ENCODE peak calls at places on chromosomes 3 and 15, in five cellular contexts. S, V, F, R and I are unnamed samples.

GRCh38 chr15:33994005-33994615 is 25.8 kb downstream of the CHRM5 start:
- DNase-seq in S (no peak), V (no peak), F (no peak), R (no peak), I (no peak)

GRCh38 chr15:40637221-40637745 is 43.2 kb downstream of the KNL1 start:
- DNase-seq in S (no peak), V (no peak), F (no peak), R (no peak), I (no peak)

GRCh38 chr3:189988322-189988721 is 132.4 kb downstream of the P3H2 start:
- DNase-seq in S (no peak), V (no peak), F (no peak), R (no peak), I (no peak)

GRCh38 chr3:78924711-78925110 is 843.1 kb downstream of the ROBO1 start:
- DNase-seq in S (no peak), V (no peak), F (no peak), R (no peak), I (no peak)

GRCh38 chr15:79970921-79971434 is at the start of gene BCL2A1:
- DNase-seq in S (no peak), V (no peak), F (no peak), R (peak), I (no peak)

GRCh38 chr3:42502429-42503250 is at the start of gene VIPR1:
- DNase-seq in S (peak), V (peak), F (peak), R (peak), I (peak)

GRCh38 chr3:128187495-128187894 is 34.2 kb downstream of the EEFSEC start:
- DNase-seq in S (no peak), V (no peak), F (no peak), R (no peak), I (no peak)

GRCh38 chr15:85625856-85626255 is 168.9 kb downstream of the KLHL25 start:
- DNase-seq in S (no peak), V (no peak), F (no peak), R (no peak), I (no peak)

GRCh38 chr15:40454904-40455391 is 14.2 kb downstream of the BAHD1 start:
- DNase-seq in S (no peak), V (no peak), F (no peak), R (no peak), I (no peak)

GRCh38 chr15:66151809-66152208 is 101.7 kb downstream of the MEGF11 start:
- DNase-seq in S (no peak), V (no peak), F (peak), R (no peak), I (peak)

GRCh38 chr3:179421500-179421899 is 29.8 kb downstream of the GNB4 start:
- DNase-seq in S (no peak), V (no peak), F (no peak), R (no peak), I (no peak)

GRCh38 chr3:29745237-29745870 is 464.5 kb downstream of the RBMS3 start:
- DNase-seq in S (no peak), V (no peak), F (no peak), R (no peak), I (no peak)

GRCh38 chr3:42526616-42527367 is 24.3 kb downstream of the VIPR1 start:
- DNase-seq in S (no peak), V (no peak), F (no peak), R (peak), I (no peak)

GRCh38 chr3:160981217-160981938 is 123.8 kb downstream of the B3GALNT1 start:
- DNase-seq in S (no peak), V (no peak), F (no peak), R (no peak), I (no peak)

GRCh38 chr3:13543251-13543650 is 5.7 kb upstream of the FBLN2 start:
- DNase-seq in S (no peak), V (no peak), F (no peak), R (no peak), I (no peak)

GRCh38 chr15:83605595-83605994 is 48.3 kb upstream of the ADAMTSL3 start:
- DNase-seq in S (no peak), V (no peak), F (no peak), R (no peak), I (no peak)

GRCh38 chr3:17939157-17939556 is 196.7 kb upstream of the TBC1D5 start:
- DNase-seq in S (no peak), V (no peak), F (no peak), R (no peak), I (no peak)

GRCh38 chr3:88149146-88149515 is 628 bp upstream of the C3orf38 start:
- DNase-seq in S (no peak), V (no peak), F (no peak), R (no peak), I (peak)

GRCh38 chr3:50258979-50259378 is 10.0 kb upstream of the SEMA3B start:
- DNase-seq in S (no peak), V (no peak), F (no peak), R (no peak), I (no peak)

GRCh38 chr15:96076350-96076749 is 254.2 kb upstream of the NR2F2 start:
- DNase-seq in S (no peak), V (no peak), F (no peak), R (no peak), I (no peak)

GRCh38 chr3:153595186-153595815 is 433.3 kb downstream of the RAP2B start:
- DNase-seq in S (no peak), V (no peak), F (no peak), R (no peak), I (no peak)

GRCh38 chr3:27454914-27455313 is 29.3 kb downstream of the SLC4A7 start:
- DNase-seq in S (no peak), V (no peak), F (no peak), R (no peak), I (no peak)

GRCh38 chr3:183638092-183638644 is 2.7 kb downstream of the KLHL24 start:
- DNase-seq in S (no peak), V (no peak), F (no peak), R (no peak), I (no peak)